ENCODE peak calls at places on chromosome 3, in eight cellular contexts. P is GM12878, U is SK-N-SH, N is H1, O is A549, Z is IMR-90, Q is K562, X is HepG2. E is an unnamed sample.
A peak's percentile ranks its signal among the peaks of the same experiment; 100 is the strongest.

GRCh38 chr3:105409364-105409763 is 42.7 kb downstream of the ALCAM start:
- DNase-seq in Z (no peak), O (no peak), X (no peak), P (no peak), Q (no peak), N (no peak), U (no peak), E (no peak)

GRCh38 chr3:160278210-160278609 is 53.0 kb downstream of the C3orf80 start:
- DNase-seq in N (no peak), U (no peak), Z (no peak), Q (no peak), P (no peak), X (no peak), O (no peak), E (no peak)

GRCh38 chr3:171752329-171752728 is 58.0 kb downstream of the PLD1 start:
- DNase-seq in X (no peak), Z (no peak), P (no peak), U (no peak), O (no peak), N (no peak), Q (no peak), E (no peak)

GRCh38 chr3:19866751-19867347 is 67.2 kb downstream of the EFHB start:
- DNase-seq in N (peak; percentile 79), Z (peak; percentile 58), X (peak; percentile 38), Q (peak; percentile 55), U (peak; percentile 61), P (peak; percentile 19), O (peak; percentile 61), E (peak; percentile 24)

GRCh38 chr3:152243301-152243711 is 25.4 kb upstream of the MBNL1 start:
- DNase-seq in N (no peak), O (no peak), Q (peak; percentile 60), Z (no peak), U (no peak), X (peak; percentile 10), P (peak; percentile 74), E (no peak)

GRCh38 chr3:40267940-40268707 is 41.4 kb upstream of the EIF1B start:
- DNase-seq in P (no peak), Q (no peak), U (peak; percentile 58), Z (no peak), O (no peak), N (no peak), X (no peak), E (no peak)

GRCh38 chr3:99881121-99881524 is 63.5 kb downstream of the CMSS1 start:
- DNase-seq in Z (no peak), O (no peak), X (no peak), P (no peak), U (no peak), Q (no peak), N (no peak), E (no peak)

GRCh38 chr3:157436583-157437300 is at the start of gene PTX3:
- DNase-seq in Z (peak; percentile 94), O (peak; percentile 8), Q (no peak), U (peak; percentile 8), N (no peak), P (no peak), X (no peak), E (no peak)

GRCh38 chr3:174767406-174767805 is 91.7 kb upstream of the NAALADL2 start:
- DNase-seq in X (no peak), O (peak; percentile 6), P (no peak), U (no peak), Q (no peak), Z (no peak), N (no peak), E (no peak)

GRCh38 chr3:170907519-170908234 is 760 bp downstream of the EIF5A2 start:
- DNase-seq in O (no peak), X (peak; percentile 9), N (peak; percentile 51), U (no peak), P (no peak), Q (no peak), Z (peak; percentile 11), E (no peak)

GRCh38 chr3:13233487-13234154 is 160.4 kb upstream of the IQSEC1 start:
- DNase-seq in Z (no peak), U (peak; percentile 11), N (no peak), Q (no peak), O (no peak), X (no peak), P (no peak), E (no peak)

GRCh38 chr3:150300847-150301517 is 107.1 kb upstream of the TSC22D2 start:
- DNase-seq in P (no peak), Z (peak; percentile 53), X (no peak), N (no peak), O (no peak), Q (no peak), U (no peak), E (no peak)

GRCh38 chr3:145943994-145944393 is 217.0 kb downstream of the PLOD2 start:
- DNase-seq in N (no peak), O (no peak), P (no peak), U (no peak), Q (no peak), X (no peak), Z (no peak), E (no peak)

GRCh38 chr3:83813176-83813575 is 1145.6 kb upstream of the CADM2 start:
- DNase-seq in P (no peak), X (no peak), U (no peak), O (no peak), Z (no peak), N (no peak), Q (no peak), E (no peak)

DNA sequence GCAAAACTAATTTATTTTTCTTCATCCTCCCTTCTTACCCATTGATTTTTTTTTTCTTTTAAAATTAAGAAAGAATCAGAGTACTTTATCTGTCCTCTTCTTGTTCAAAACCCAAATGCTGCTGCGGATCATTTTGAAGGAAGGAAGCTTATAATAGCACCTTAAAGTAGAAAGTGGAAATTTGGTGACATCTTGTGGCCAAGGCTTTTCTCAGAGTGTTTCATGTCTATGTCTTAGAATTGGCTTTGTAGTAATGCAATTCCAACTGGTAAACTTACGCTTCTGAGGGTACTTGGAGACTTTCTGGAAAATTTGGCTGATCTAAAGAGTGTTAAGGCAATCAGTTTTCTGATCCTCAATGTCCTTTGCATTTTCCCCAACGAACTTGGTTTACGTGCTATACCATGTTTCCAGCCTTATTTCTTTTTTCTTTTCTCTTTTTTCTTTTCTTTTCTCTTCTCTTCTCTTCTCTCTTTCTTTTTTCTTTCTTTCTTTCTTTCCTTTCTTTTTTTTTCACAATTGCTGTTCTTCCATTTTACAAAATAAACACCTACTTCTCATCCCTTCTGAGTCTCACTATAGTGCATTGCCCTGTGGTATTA is 30.7 kb downstream of the C3orf38 start:
- DNase-seq in U (peak; percentile 7), Q (no peak), Z (peak; percentile 58), P (peak; percentile 27), X (no peak), N (no peak), O (peak; percentile 66), E (peak; percentile 10)
- TF ChIP-seq RAD21 in U (peak; percentile 67), Q (peak; percentile 76), Z (peak; percentile 71), P (peak; percentile 84), X (no peak), N (peak; percentile 61), O (peak; percentile 70), E (peak; percentile 43)

DNA sequence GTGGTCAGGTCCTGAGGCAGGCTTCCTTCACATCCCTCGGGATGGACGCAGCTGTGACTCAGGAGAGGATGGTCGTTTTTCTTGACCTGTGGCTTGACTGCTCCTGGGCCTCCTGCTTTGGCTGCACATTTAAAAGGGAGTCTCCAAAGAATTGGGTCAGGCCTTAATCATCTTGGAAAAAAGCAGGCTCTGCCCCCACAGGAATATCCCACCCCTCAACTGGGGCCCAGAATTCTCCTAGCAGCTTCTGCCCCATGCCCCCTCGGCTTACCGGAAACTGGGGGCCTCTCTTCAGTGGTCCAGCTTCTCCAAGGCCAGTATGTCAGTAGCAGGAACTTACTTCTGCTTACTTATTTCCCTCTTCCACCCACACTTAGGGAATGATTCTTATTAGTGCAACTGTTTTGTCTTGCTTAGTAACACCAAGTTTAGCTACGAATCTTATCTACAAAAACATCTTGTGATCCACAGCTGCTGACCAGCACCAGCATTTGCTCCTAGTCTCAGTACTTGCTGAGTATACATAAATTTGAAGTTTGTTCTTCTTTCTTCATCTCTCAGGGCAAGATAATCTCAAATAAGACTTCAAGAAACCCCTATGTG is 35.7 kb downstream of the ATG7 start:
- DNase-seq in Q (no peak), U (no peak), P (no peak), Z (no peak), X (no peak), N (no peak), O (no peak), E (no peak)
- TF ChIP-seq RAD21 in Q (no peak), U (no peak), P (no peak), Z (no peak), X (no peak), N (no peak), O (no peak), E (no peak)

DNA sequence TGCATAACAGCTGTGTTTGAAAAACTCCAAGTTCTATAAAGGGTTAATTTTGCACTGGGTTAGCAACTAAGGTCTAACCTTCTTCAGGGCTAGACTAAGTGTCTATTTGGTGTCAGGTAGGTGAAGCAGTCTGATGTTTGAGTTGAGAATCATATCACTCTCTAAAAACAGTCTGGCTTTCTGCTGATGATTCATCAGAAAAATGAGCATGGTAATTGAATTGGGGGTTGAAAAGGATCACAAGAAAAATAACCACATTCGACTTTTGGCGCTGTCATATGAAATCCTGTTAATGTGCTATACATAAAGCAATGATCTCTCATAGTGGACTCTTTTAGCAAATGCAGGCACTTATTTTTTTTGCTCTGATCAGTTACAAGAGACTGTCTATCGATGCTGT is 242.2 kb upstream of the AZI2 start:
- DNase-seq in U (peak; percentile 37), Q (no peak), Z (no peak), X (no peak), O (no peak), N (no peak), P (no peak), E (no peak)
- TF ChIP-seq RAD21 in U (peak; percentile 15), Q (no peak), Z (no peak), X (no peak), O (no peak), N (no peak), P (no peak), E (no peak)

DNA sequence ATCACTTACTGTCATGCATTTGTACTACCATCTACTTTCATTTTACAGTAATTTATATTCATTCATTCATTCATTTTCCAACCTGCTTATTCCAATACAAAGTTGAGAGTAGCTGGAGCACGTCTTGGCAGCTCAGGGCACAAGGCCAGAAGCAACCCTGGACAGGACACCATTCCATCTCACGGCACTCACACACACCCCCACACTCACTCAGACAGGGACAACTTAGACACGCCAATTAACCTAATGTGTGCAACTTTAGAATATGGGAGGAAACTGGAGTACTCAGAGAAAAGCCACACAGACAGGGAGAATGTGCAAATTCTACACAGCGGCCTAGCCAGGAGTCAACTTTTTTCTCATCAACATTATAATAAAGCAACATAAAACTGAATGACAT is 46.8 kb downstream of the IGF2BP2 start:
- DNase-seq in Z (no peak), Q (no peak), P (no peak), O (no peak), X (no peak), N (no peak), U (no peak), E (no peak)
- TF ChIP-seq RAD21 in Z (no peak), Q (no peak), P (no peak), O (no peak), X (no peak), N (no peak), U (no peak), E (no peak)

DNA sequence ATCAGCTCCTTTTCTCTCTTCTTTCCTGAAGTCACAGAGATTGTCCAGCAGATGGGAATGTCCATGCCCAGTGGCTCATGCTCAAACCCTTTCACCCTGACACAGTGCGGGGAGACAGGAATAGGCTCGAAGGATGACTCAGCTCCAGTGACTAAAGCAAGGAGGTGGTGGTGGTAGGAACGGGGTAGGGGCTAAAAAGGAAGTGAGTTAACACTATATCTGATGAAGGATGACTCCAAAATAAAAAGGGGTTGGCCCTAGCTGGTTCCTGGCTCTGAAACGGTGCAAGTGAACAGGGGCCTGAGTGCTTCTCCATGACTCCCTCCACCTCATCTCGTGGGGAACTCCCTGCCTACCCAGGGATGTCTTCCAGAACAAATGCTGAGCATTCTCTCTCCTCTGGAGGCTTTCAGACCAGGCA is 167.4 kb upstream of the LPP start:
- DNase-seq in P (no peak), N (no peak), Q (no peak), U (no peak), X (no peak), Z (peak; percentile 96), O (peak; percentile 70), E (peak; percentile 19)
- TF ChIP-seq RAD21 in P (no peak), N (no peak), Q (no peak), U (no peak), X (no peak), Z (peak; percentile 46), O (no peak), E (no peak)